ENCODE peak calls at places on chromosome 21, in seven cellular contexts. D is fibroblast of the aortic adventitia; L is lower lobe of right lung; F is epithelial cell of proximal tubule; W is upper lobe of right lung; S is spleen; Y is CD4-positive, CD25-positive, alpha-beta regulatory T cell. A is an unnamed sample.

GRCh38 chr21:31554511-31555022 is 104.9 kb upstream of the SOD1 start:
- DNase-seq in D (peak; percentile 16), L (no peak), F (no peak), W (peak; percentile 16), S (no peak), Y (peak; percentile 66), A (peak; percentile 55)

GRCh38 chr21:19286901-19287300 is 883.3 kb upstream of the TMPRSS15 start:
- DNase-seq in D (no peak), L (no peak), F (no peak), W (no peak), S (no peak), Y (no peak), A (no peak)

GRCh38 chr21:32001390-32001789 is 128.6 kb downstream of the HUNK start:
- DNase-seq in D (no peak), L (no peak), F (peak; percentile 29), W (peak; percentile 37), S (no peak), Y (no peak), A (no peak)

GRCh38 chr21:31623664-31624063 is 35.8 kb upstream of the SOD1 start:
- DNase-seq in D (no peak), L (no peak), F (no peak), W (no peak), S (no peak), Y (peak; percentile 27), A (no peak)

GRCh38 chr21:17612023-17612564 is 607 bp downstream of the BTG3 start:
- DNase-seq in D (peak; percentile 64), L (peak; percentile 78), F (peak; percentile 22), W (peak; percentile 82), S (peak; percentile 87), Y (peak; percentile 40), A (peak; percentile 83)

GRCh38 chr21:31382060-31382459 is 38.0 kb upstream of the TIAM1 start:
- DNase-seq in D (no peak), L (no peak), F (no peak), W (no peak), S (no peak), Y (no peak), A (no peak)

GRCh38 chr21:36030581-36031189 is 29.6 kb downstream of the SETD4 start:
- DNase-seq in D (peak; percentile 50), L (no peak), F (no peak), W (no peak), S (no peak), Y (no peak), A (no peak)

GRCh38 chr21:39052718-39053117 is 130.5 kb downstream of the PSMG1 start:
- DNase-seq in D (no peak), L (no peak), F (no peak), W (no peak), S (no peak), Y (no peak), A (no peak)

GRCh38 chr21:38533887-38534286 is 35.6 kb upstream of the ERG start:
- DNase-seq in D (no peak), L (no peak), F (no peak), W (no peak), S (no peak), Y (no peak), A (peak; percentile 5)

GRCh38 chr21:29449306-29449940 is 150.7 kb downstream of the BACH1 start:
- DNase-seq in D (no peak), L (no peak), F (no peak), W (no peak), S (no peak), Y (peak; percentile 80), A (no peak)

GRCh38 chr21:33458861-33459260 is 20.9 kb downstream of the TMEM50B start:
- DNase-seq in D (no peak), L (no peak), F (no peak), W (no peak), S (no peak), Y (no peak), A (no peak)

GRCh38 chr21:29538115-29538514 is 239.4 kb downstream of the BACH1 start:
- DNase-seq in D (peak; percentile 72), L (no peak), F (no peak), W (no peak), S (no peak), Y (no peak), A (no peak)

GRCh38 chr21:20404915-20405314 is 593.3 kb upstream of the NCAM2 start:
- DNase-seq in D (no peak), L (no peak), F (no peak), W (no peak), S (no peak), Y (no peak), A (no peak)

GRCh38 chr21:33259428-33259827 is 6.7 kb upstream of the IL10RB start:
- DNase-seq in D (no peak), L (no peak), F (no peak), W (no peak), S (no peak), Y (no peak), A (peak; percentile 63)

GRCh38 chr21:28633803-28634572 is 358.7 kb downstream of the LTN1 start:
- DNase-seq in D (peak; percentile 99), L (no peak), F (no peak), W (no peak), S (no peak), Y (peak; percentile 12), A (peak; percentile 96)

GRCh38 chr21:22490044-22490443 is 1491.8 kb downstream of the NCAM2 start:
- DNase-seq in D (no peak), L (no peak), F (no peak), W (no peak), S (no peak), Y (no peak), A (no peak)

GRCh38 chr21:19237603-19238002 is 834.0 kb upstream of the TMPRSS15 start:
- DNase-seq in D (no peak), L (no peak), F (no peak), W (no peak), S (no peak), Y (no peak), A (no peak)

GRCh38 chr21:38234395-38235142 is 22.2 kb upstream of the KCNJ15 start:
- DNase-seq in D (no peak), L (no peak), F (no peak), W (no peak), S (no peak), Y (no peak), A (peak; percentile 98)

GRCh38 chr21:29359718-29360117 is 61.0 kb downstream of the BACH1 start:
- DNase-seq in D (no peak), L (no peak), F (no peak), W (no peak), S (no peak), Y (no peak), A (peak; percentile 61)

GRCh38 chr21:32413697-32414578 is 1.4 kb downstream of the EVA1C start:
- DNase-seq in D (peak; percentile 88), L (peak; percentile 80), F (no peak), W (peak; percentile 81), S (no peak), Y (no peak), A (peak; percentile 51)

GRCh38 chr21:35843911-35844667 is 216.2 kb downstream of the SETD4 start:
- DNase-seq in D (peak; percentile 57), L (no peak), F (no peak), W (no peak), S (no peak), Y (no peak), A (no peak)

GRCh38 chr21:27532081-27532480 is 565.2 kb upstream of the ADAMTS5 start:
- DNase-seq in D (peak; percentile 59), L (no peak), F (no peak), W (no peak), S (no peak), Y (no peak), A (peak; percentile 56)

GRCh38 chr21:19853061-19853460 is 1145.1 kb upstream of the NCAM2 start:
- DNase-seq in D (no peak), L (no peak), F (no peak), W (peak; percentile 38), S (peak; percentile 72), Y (no peak), A (no peak)

GRCh38 chr21:17931080-17931479 is 111.9 kb upstream of the C21orf91 start:
- DNase-seq in D (no peak), L (no peak), F (no peak), W (no peak), S (no peak), Y (peak; percentile 22), A (no peak)

GRCh38 chr21:31284797-31285397 is 59.2 kb downstream of the TIAM1 start:
- DNase-seq in D (peak; percentile 28), L (no peak), F (no peak), W (no peak), S (no peak), Y (no peak), A (peak; percentile 46)

GRCh38 chr21:25791321-25791720 is 56.5 kb downstream of the GABPA start:
- DNase-seq in D (no peak), L (no peak), F (no peak), W (no peak), S (no peak), Y (no peak), A (no peak)
- H3K4me3 ChIP-seq in D (no peak overlapping the region), L (no peak overlapping the region), F (no peak overlapping the region), W (no peak overlapping the region), S (no peak overlapping the region), Y (no peak overlapping the region), A (no peak overlapping the region)

GRCh38 chr21:14739590-14739989 is 193.5 kb upstream of the SAMSN1 start:
- DNase-seq in D (no peak), L (no peak), F (no peak), W (no peak), S (no peak), Y (no peak), A (no peak)

GRCh38 chr21:14740692-14741091 is 194.6 kb upstream of the SAMSN1 start:
- DNase-seq in D (peak; percentile 10), L (no peak), F (no peak), W (no peak), S (no peak), Y (no peak), A (peak; percentile 42)

GRCh38 chr21:14742119-14742518 is 196.0 kb upstream of the SAMSN1 start:
- DNase-seq in D (peak; percentile 5), L (no peak), F (no peak), W (no peak), S (no peak), Y (no peak), A (peak; percentile 6)

GRCh38 chr21:14741237-14741636 is 195.1 kb upstream of the SAMSN1 start:
- DNase-seq in D (no peak), L (no peak), F (peak; percentile 18), W (no peak), S (no peak), Y (no peak), A (peak; percentile 63)

DNA sequence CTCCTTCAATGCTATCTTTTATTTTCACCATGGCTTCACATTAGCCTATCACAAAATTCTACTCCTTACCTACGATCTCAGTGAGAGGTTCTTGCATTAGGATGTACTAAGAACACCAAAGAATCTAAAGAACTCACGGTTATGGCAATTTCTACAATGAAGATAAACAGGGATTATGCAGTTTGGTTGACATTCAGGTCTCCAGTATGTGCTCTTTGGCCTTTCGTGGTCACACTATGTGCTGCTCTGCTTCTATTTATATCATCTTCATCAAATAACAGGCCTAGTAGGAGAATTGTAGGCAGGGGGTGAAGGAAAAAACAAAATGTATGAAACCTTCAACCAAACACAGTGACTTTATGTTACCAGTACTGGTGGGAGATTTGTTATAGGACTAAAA is 194.0 kb upstream of the SAMSN1 start:
- DNase-seq in D (no peak), L (no peak), F (no peak), W (no peak), S (no peak), Y (no peak), A (no peak)
- H3K4me3 ChIP-seq in D (no peak overlapping the region), L (no peak overlapping the region), F (no peak overlapping the region), W (no peak overlapping the region), S (no peak overlapping the region), Y (no peak overlapping the region), A (no peak overlapping the region)

GRCh38 chr21:45539796-45540600 is 2.2 kb downstream of the SLC19A1 start:
- DNase-seq in D (no peak), L (peak; percentile 39), F (no peak), W (peak; percentile 59), S (peak; percentile 75), Y (no peak), A (no peak)
- H3K4me3 ChIP-seq in D (no peak overlapping the region), L (no peak overlapping the region), F (no peak overlapping the region), W (no peak overlapping the region), S (no peak overlapping the region), Y (no peak overlapping the region), A (no peak overlapping the region)

GRCh38 chr21:15947707-15948106 is 217.9 kb downstream of the USP25 start:
- DNase-seq in D (no peak), L (no peak), F (no peak), W (no peak), S (no peak), Y (no peak), A (no peak)
- H3K4me3 ChIP-seq in D (no peak overlapping the region), L (no peak overlapping the region), F (no peak overlapping the region), W (no peak overlapping the region), S (no peak overlapping the region), Y (no peak overlapping the region), A (no peak overlapping the region)

A was measured in epithelial cell of esophagus.